ENCODE peak calls at places on chromosomes 3 and 15, in four cellular contexts. S, A, O and C are unnamed samples. For H3K4me1, the result is how much of the 10 kb centered on the place peaks cover.

GRCh38 chr15:36371509-36371908 is 207.9 kb upstream of the CDIN1 start:
- DNase-seq in O (no peak), S (no peak), A (no peak), C (no peak)

GRCh38 chr15:64249406-64249805 is 86.6 kb upstream of the PPIB start:
- DNase-seq in O (no peak), A (no peak), S (no peak), C (no peak)

GRCh38 chr15:57780461-57780860 is 73.9 kb downstream of the POLR2M start:
- DNase-seq in O (no peak), A (no peak), S (no peak), C (no peak)

GRCh38 chr3:66812126-66812525 is 186.0 kb upstream of the KBTBD8 start:
- DNase-seq in O (no peak), A (no peak), S (no peak), C (no peak)

GRCh38 chr15:100252359-100252758 is 89.4 kb downstream of the ADAMTS17 start:
- DNase-seq in O (no peak), A (no peak), S (no peak), C (peak)

GRCh38 chr15:32870240-32871033 is 152.6 kb downstream of the GREM1 start:
- DNase-seq in O (no peak), A (peak), S (no peak), C (peak)

GRCh38 chr3:134054231-134054630 is 24.5 kb upstream of the SLCO2A1 start:
- DNase-seq in A (no peak), S (no peak), O (no peak), C (no peak)

GRCh38 chr3:175295248-175296000 is 436.3 kb downstream of the NAALADL2 start:
- DNase-seq in O (no peak), A (no peak), S (no peak), C (no peak)

GRCh38 chr3:141455603-141456327 is 31.1 kb upstream of the RASA2 start:
- DNase-seq in O (no peak), S (no peak), A (no peak), C (no peak)

GRCh38 chr3:53032609-53033008 is 13.3 kb downstream of the SFMBT1 start:
- DNase-seq in A (no peak), S (no peak), O (no peak), C (no peak)
- H3K4me3 ChIP-seq in A (no peak), S (no peak), O (no peak), C (no peak)

DNA sequence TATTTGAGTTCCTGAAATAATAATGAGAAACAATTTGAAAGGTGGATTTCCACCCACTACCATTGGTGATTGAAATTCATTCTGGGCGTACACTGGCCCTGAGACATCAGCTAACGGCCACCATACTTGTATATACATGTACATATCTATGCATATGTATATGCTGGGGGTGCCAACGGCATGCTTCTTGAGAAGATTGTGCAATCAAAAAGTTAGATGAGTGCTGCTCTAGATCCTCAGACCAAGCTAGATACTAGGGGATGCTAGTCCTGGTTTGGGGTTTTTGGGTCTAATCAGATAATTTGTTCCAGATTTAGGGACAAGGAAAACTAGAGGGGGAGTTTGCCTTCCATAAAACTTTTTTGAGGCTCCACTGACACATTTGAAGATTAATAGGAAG is 2.9 kb downstream of the TMEM40 start:
- DNase-seq in A (no peak), S (no peak), O (no peak), C (no peak)
- H3K4me1 ChIP-seq in A (under half), S (under half), O (under half), C (under half)

GRCh38 chr3:15858547-15859506 is 61.0 kb upstream of the ANKRD28 start:
- DNase-seq in S (no peak), A (peak), O (peak), C (peak)

GRCh38 chr3:15860014-15860934 is 62.5 kb upstream of the ANKRD28 start:
- DNase-seq in O (peak), S (no peak), A (no peak), C (peak)

GRCh38 chr3:15859507-15860013 is 61.8 kb upstream of the ANKRD28 start:
- DNase-seq in A (no peak), O (peak), S (peak), C (peak)

DNA sequence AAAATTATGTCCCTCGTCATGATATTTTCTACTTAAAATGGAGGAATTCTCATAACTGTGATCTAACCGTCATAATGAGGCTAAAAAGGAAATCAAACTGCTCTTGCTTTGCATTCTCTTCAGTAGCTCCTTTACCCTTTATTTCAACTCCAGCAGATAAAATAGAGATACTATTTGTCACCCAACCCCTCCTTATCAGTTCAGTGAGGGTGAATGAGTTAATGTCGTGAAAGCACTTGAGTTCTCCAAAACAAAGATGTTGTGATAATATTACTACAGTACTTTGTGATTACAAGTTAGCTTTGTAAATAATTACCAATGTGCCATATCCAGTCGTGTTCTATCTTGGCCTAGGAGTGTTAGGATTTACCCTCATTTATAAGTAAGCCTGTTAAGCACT is 63.4 kb upstream of the ANKRD28 start:
- DNase-seq in S (no peak), O (no peak), A (no peak), C (no peak)
- H3K4me3 ChIP-seq in S (no peak), O (peak), A (peak), C (no peak)

GRCh38 chr15:40329804-40330203 is 6.3 kb downstream of the INAFM2 start:
- DNase-seq in O (no peak), A (no peak), S (no peak), C (no peak)

GRCh38 chr15:40331026-40331425 is 7.5 kb downstream of the INAFM2 start:
- DNase-seq in O (no peak), S (no peak), A (no peak), C (no peak)

GRCh38 chr15:40332138-40332781 is 8.5 kb downstream of the CCDC9B start:
- DNase-seq in O (no peak), S (no peak), A (no peak), C (no peak)

GRCh38 chr15:40330368-40330836 is 6.9 kb downstream of the INAFM2 start:
- DNase-seq in O (no peak), A (no peak), S (no peak), C (no peak)

GRCh38 chr15:40331637-40332036 is 8.1 kb downstream of the INAFM2 start:
- DNase-seq in A (no peak), O (no peak), S (no peak), C (no peak)
- H3K4me1 ChIP-seq in A (under half), O (under half), S (half or more), C (half or more)

GRCh38 chr3:152301745-152302181 is 33.0 kb downstream of the MBNL1 start:
- DNase-seq in A (no peak), O (no peak), S (no peak), C (no peak)
- H3K4me3 ChIP-seq in A (peak), O (peak), S (peak), C (no peak)

GRCh38 chr3:123429362-123430125 is 19.3 kb downstream of the ADCY5 start:
- DNase-seq in S (no peak), A (no peak), O (no peak), C (no peak)

GRCh38 chr3:123431007-123431657 is 17.8 kb downstream of the ADCY5 start:
- DNase-seq in O (no peak), S (no peak), A (no peak), C (no peak)

GRCh38 chr3:123431658-123432323 is 17.1 kb downstream of the ADCY5 start:
- DNase-seq in O (no peak), A (no peak), S (no peak), C (no peak)

GRCh38 chr3:123432832-123433523 is 15.9 kb downstream of the ADCY5 start:
- DNase-seq in A (no peak), O (no peak), S (no peak), C (no peak)

GRCh38 chr3:123430266-123430665 is 18.6 kb downstream of the ADCY5 start:
- DNase-seq in O (no peak), S (no peak), A (no peak), C (no peak)
- H3K4me1 ChIP-seq in O (under half), S (under half), A (under half), C (under half)

DNA sequence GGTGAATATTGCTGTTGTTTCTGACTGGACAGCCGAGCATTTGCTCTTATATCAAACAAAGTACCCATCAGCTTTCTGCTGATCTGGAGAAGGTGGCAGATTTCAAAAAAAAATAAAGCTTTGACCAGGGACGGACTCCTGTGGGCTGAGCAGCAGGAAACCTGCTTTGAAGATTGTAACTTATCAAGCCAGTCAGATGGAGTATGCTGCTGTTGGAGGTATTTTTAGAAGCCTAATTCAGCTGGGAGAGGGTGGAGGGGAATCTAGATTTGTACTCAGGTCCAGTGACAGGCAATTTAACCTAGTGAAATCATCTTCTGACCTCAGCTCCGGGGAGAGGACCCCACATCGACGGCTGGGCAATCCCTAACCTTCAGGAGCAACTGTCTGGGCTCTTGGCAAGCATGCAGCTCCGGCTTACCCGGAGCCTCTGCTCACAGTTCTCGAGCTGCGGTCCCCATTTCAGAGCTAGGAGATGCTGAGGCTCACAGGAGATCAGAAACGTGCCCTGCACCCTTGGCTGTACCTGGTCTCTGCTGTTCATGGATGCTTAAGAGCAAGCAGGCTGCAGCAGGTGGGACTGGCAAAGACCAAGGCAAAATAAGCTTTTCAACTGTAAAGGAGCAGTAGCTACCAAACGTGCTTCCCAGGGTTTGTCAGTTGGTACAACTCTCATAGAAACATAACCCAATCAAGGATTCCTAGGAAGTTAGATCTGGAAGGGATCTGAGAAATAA is 89.3 kb upstream of the ST8SIA2 start:
- DNase-seq in O (no peak), S (no peak), A (no peak), C (no peak)
- H3K4me3 ChIP-seq in O (no peak), S (no peak), A (no peak), C (no peak)

GRCh38 chr15:39361497-39361896 is 219.4 kb upstream of the THBS1 start:
- DNase-seq in S (no peak), A (no peak), O (no peak), C (no peak)

GRCh38 chr15:39358441-39359041 is 222.3 kb upstream of the THBS1 start:
- DNase-seq in S (no peak), O (no peak), A (no peak), C (no peak)

GRCh38 chr15:39357478-39358268 is 223.2 kb upstream of the THBS1 start:
- DNase-seq in O (no peak), S (no peak), A (no peak), C (no peak)

GRCh38 chr15:39360417-39360816 is 220.5 kb upstream of the THBS1 start:
- DNase-seq in O (no peak), S (no peak), A (no peak), C (no peak)

DNA sequence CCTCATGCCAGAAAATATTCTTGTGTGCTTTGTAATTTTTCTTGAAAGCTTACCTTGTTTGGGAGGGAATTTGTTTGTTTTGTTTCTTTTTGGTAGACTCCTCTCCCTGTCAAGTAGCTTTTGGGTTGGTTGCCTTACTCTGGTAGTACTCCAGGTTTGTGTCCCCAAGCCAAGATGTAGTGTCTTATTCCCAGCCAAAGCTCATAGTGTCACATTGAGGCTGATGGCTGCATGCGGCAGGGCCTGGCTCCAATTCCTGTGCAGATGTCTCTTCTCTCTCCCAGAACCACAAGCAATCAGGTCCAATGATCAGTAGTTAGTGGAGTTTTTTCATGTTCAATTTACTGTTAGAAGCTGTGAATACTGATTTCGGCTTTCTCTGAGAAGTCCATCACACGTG is 221.1 kb upstream of the THBS1 start:
- DNase-seq in O (no peak), A (no peak), S (no peak), C (no peak)
- H3K4me1 ChIP-seq in O (under half), A (under half), S (under half), C (half or more)

GRCh38 chr3:39105687-39106063 is 1.8 kb downstream of the GORASP1 start:
- DNase-seq in O (no peak), A (no peak), S (no peak), C (no peak)
- H3K4me3 ChIP-seq in O (peak), A (peak), S (no peak), C (no peak)